ENCODE peak calls at places on chromosomes 12 and 14, in four cellular contexts. V is SK-N-SH, H is HepG2, D is GM12878. R is an unnamed sample.

GRCh38 chr12:94753071-94753779 is 102.9 kb upstream of the TMCC3 start:
- DNase-seq in H (no peak), V (no peak), D (no peak), R (no peak)

GRCh38 chr14:103103461-103104388 is 9.2 kb downstream of the EXOC3L4 start:
- DNase-seq in V (peak), H (peak), D (no peak), R (no peak)

GRCh38 chr14:81729622-81730021 is 196.0 kb upstream of the SEL1L start:
- DNase-seq in V (no peak), D (no peak), H (no peak), R (no peak)

GRCh38 chr12:38350342-38351181 is 34.0 kb downstream of the ALG10B start:
- DNase-seq in H (no peak), D (peak), V (no peak), R (no peak)

GRCh38 chr12:3342051-3342450 is 149.0 kb upstream of the PRMT8 start:
- DNase-seq in V (peak), D (no peak), H (no peak), R (peak)

GRCh38 chr12:52193991-52194390 is 2.2 kb upstream of the KRT80 start:
- DNase-seq in D (no peak), V (no peak), H (no peak), R (no peak)

GRCh38 chr12:115542656-115543055 is 734.8 kb downstream of the MED13L start:
- DNase-seq in H (peak), D (no peak), V (no peak), R (no peak)

GRCh38 chr12:89451876-89452275 is 72.7 kb downstream of the GALNT4 start:
- DNase-seq in V (no peak), D (no peak), H (no peak), R (no peak)

GRCh38 chr12:80044694-80045046 is 54.7 kb upstream of the OTOGL start:
- DNase-seq in H (no peak), V (no peak), D (no peak), R (no peak)

GRCh38 chr12:26119391-26119981 is 5.4 kb downstream of the BHLHE41 start:
- DNase-seq in H (peak), D (no peak), V (peak), R (peak)

GRCh38 chr14:100203962-100204834 is 34.7 kb upstream of the YY1 start:
- DNase-seq in V (no peak), D (no peak), H (peak), R (no peak)

GRCh38 chr12:80099259-80099658 is at the start of gene OTOGL:
- DNase-seq in H (no peak), V (no peak), D (no peak), R (no peak)

GRCh38 chr12:68253504-68253903 is at the start of gene IL22:
- DNase-seq in V (no peak), D (no peak), H (no peak), R (no peak)

GRCh38 chr12:16238661-16239060 is 38.8 kb downstream of the SLC15A5 start:
- DNase-seq in D (no peak), H (no peak), V (no peak), R (no peak)

GRCh38 chr14:31717294-31718085 is 156.3 kb downstream of the NUBPL start:
- DNase-seq in V (no peak), H (peak), D (no peak), R (no peak)

GRCh38 chr12:8989425-8989824 is at the start of gene KLRG1:
- DNase-seq in V (no peak), D (no peak), H (no peak), R (no peak)

GRCh38 chr14:79965896-79966295 is 245.4 kb downstream of the DIO2 start:
- DNase-seq in V (no peak), H (no peak), D (no peak), R (no peak)

GRCh38 chr12:6280053-6280469 is 30.4 kb upstream of the PLEKHG6 start:
- DNase-seq in V (no peak), D (no peak), H (peak), R (no peak)

GRCh38 chr12:53049582-53050318 is at the start of gene TNS2:
- DNase-seq in H (peak), D (no peak), V (peak), R (peak)

GRCh38 chr14:36057452-36058142 is 118.9 kb downstream of the PTCSC3 start:
- DNase-seq in D (no peak), V (no peak), H (no peak), R (no peak)

GRCh38 chr12:76879710-76880025 is 849 bp upstream of the CSRP2 start:
- DNase-seq in H (no peak), V (no peak), D (no peak), R (no peak)

GRCh38 chr14:30143617-30144016 is 216.0 kb upstream of the PRKD1 start:
- DNase-seq in D (no peak), H (no peak), V (no peak), R (no peak)

GRCh38 chr12:110858848-110859247 is 12.1 kb downstream of the CCDC63 start:
- DNase-seq in D (no peak), H (no peak), V (no peak), R (no peak)

GRCh38 chr14:66758031-66758613 is 250.2 kb downstream of the GPHN start:
- DNase-seq in D (no peak), V (no peak), H (peak), R (no peak)

GRCh38 chr14:104359301-104359968 is 220.1 kb upstream of the C14orf180 start:
- DNase-seq in D (no peak), H (no peak), V (peak), R (no peak)

GRCh38 chr14:106039400-106039799 is 513.0 kb downstream of the TMEM121 start:
- DNase-seq in D (no peak), H (no peak), V (peak), R (peak)

GRCh38 chr14:36676236-36676635 is 14.6 kb downstream of the PAX9 start:
- DNase-seq in V (no peak), H (no peak), D (no peak), R (no peak)

GRCh38 chr14:102985665-102986064 is 63.2 kb downstream of the AMN start:
- DNase-seq in D (peak), V (no peak), H (no peak), R (no peak)

GRCh38 chr14:36503771-36504741 is 16.0 kb downstream of the NKX2-1 start:
- DNase-seq in D (no peak), V (peak), H (no peak), R (no peak)

GRCh38 chr12:48863296-48863695 is 2.4 kb downstream of the RND1 start:
- DNase-seq in V (no peak), D (no peak), H (no peak), R (no peak)

GRCh38 chr12:82942963-82943362 is 256.3 kb downstream of the TMTC2 start:
- DNase-seq in H (no peak), D (no peak), V (no peak), R (no peak)

GRCh38 chr12:96049096-96049495 is 13.7 kb upstream of the LTA4H start:
- DNase-seq in V (no peak), D (no peak), H (no peak), R (no peak)

GRCh38 chr14:92880851-92881250 is 42.1 kb upstream of the CHGA start:
- DNase-seq in H (peak), V (peak), D (no peak), R (no peak)

GRCh38 chr12:57517187-57517586 is 3.1 kb downstream of the DDIT3 start:
- DNase-seq in V (no peak), H (no peak), D (no peak), R (no peak)
- TF ChIP-seq NFIC in V (no peak), H (no peak), D (no peak), R (no peak)

DNA sequence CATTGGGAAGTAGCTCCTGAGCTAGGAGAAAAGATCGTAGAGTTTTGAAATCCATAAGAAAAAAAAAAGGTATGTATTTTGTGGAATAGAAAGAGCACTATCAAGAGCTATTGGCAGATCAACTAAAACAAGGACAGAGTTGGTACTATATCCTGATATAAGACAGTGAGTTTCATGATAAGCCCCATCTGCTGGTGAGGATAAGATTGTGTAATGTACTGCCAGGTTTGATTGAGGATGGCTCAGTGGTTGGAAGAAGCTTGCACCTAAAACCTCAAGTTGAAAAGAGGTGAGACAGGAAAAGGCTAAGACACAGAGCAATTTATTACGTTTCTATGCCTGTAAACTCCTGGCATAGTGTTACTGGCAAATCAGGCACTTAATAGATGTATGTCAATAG is 525.6 kb downstream of the FLRT2 start:
- DNase-seq in D (no peak), V (no peak), H (no peak), R (no peak)
- TF ChIP-seq CTCF in D (no peak), V (peak), H (no peak), R (no peak)

GRCh38 chr12:34297126-34297789 is 275.0 kb downstream of the ALG10 start:
- DNase-seq in D (no peak), V (no peak), H (no peak), R (no peak)

GRCh38 chr12:34298971-34299801 is 276.9 kb downstream of the ALG10 start:
- DNase-seq in V (no peak), H (no peak), D (no peak), R (no peak)

GRCh38 chr12:34298176-34298970 is 276.1 kb downstream of the ALG10 start:
- DNase-seq in D (no peak), H (no peak), V (no peak), R (no peak)

GRCh38 chr12:34296143-34297041 is 274.1 kb downstream of the ALG10 start:
- DNase-seq in H (no peak), D (no peak), V (no peak), R (no peak)

GRCh38 chr12:34297790-34298164 is 275.5 kb downstream of the ALG10 start:
- DNase-seq in H (no peak), V (no peak), D (no peak), R (no peak)
- TF ChIP-seq NFIC in H (no peak), V (no peak), D (no peak), R (no peak)

GRCh38 chr12:123805119-123805518 is 43.0 kb downstream of the DNAH10 start:
- DNase-seq in V (no peak), D (no peak), H (no peak), R (no peak)

GRCh38 chr12:123807670-123808069 is 45.6 kb downstream of the DNAH10 start:
- DNase-seq in V (peak), H (no peak), D (no peak), R (no peak)

GRCh38 chr12:123813349-123813748 is 51.2 kb downstream of the DNAH10 start:
- DNase-seq in D (no peak), H (no peak), V (no peak), R (no peak)

GRCh38 chr12:123807002-123807401 is 44.9 kb downstream of the DNAH10 start:
- DNase-seq in H (no peak), D (no peak), V (no peak), R (no peak)

DNA sequence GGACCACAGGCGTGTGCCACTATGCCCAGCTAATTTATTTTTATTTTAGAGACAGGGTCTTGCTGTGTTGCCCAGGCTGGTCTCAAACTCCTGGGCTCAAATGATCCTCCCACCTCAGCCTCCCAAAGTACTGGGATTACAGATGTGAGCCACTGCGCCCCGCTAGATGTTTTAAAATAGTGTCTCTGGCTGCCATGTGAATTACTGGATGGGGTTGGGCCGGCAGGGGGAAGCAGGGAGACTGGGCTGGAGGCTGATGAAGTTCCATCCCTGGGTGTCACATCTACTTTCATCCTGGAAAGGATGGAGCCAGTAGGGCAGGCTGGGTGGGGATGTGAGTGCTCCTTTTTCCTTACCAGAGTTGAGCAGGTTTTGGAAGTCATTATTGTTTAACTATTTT is 46.1 kb downstream of the DNAH10 start:
- DNase-seq in V (peak), H (peak), D (no peak), R (peak)
- TF ChIP-seq CTCF in V (peak), H (peak), D (no peak), R (peak)

GRCh38 chr12:98538031-98538430 is 22.6 kb downstream of the TMPO start:
- DNase-seq in D (no peak), H (no peak), V (no peak), R (no peak)
- TF ChIP-seq NFIC in D (no peak), H (no peak), V (no peak), R (no peak)

DNA sequence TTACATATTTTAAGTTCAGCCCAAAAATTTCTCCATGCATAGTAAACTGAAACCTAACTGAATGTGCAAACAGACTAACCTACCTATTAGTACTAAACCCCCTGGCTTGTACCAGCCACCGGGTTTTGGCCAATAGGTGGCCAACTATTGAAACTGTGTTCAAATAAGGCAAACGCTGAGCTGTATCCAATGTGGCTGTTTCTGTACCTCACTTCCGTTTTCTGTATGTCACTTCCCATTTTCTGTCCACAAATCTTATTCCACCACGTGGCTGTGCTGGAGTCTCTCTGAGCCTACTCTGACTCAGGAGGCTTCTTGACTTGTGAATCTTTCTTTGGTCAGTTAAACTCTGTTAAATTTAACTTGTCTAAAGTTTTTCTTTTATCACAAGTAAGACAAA is 6.0 kb upstream of the FBXO34 start:
- DNase-seq in D (no peak), H (peak), V (no peak), R (no peak)
- TF ChIP-seq CTCF in D (no peak), H (no peak), V (no peak), R (no peak)

GRCh38 chr14:57737598-57737997 is 128.3 kb downstream of the SLC35F4 start:
- DNase-seq in H (no peak), D (no peak), V (no peak), R (no peak)
- TF ChIP-seq NFIC in H (no peak), D (no peak), V (no peak), R (no peak)

GRCh38 chr14:71165650-71166049 is 258.4 kb downstream of the PCNX1 start:
- DNase-seq in D (no peak), V (no peak), H (no peak), R (no peak)

GRCh38 chr14:71169028-71169427 is 261.8 kb downstream of the PCNX1 start:
- DNase-seq in D (no peak), V (no peak), H (no peak), R (peak)

GRCh38 chr14:71168564-71168963 is 261.3 kb downstream of the PCNX1 start:
- DNase-seq in D (no peak), H (no peak), V (no peak), R (no peak)

GRCh38 chr14:71166434-71166833 is 259.2 kb downstream of the PCNX1 start:
- DNase-seq in V (peak), H (peak), D (no peak), R (no peak)

GRCh38 chr14:71169861-71170260 is 262.6 kb downstream of the PCNX1 start:
- DNase-seq in H (no peak), V (no peak), D (no peak), R (no peak)
- TF ChIP-seq CTCF in H (no peak), V (no peak), D (no peak), R (no peak)

DNA sequence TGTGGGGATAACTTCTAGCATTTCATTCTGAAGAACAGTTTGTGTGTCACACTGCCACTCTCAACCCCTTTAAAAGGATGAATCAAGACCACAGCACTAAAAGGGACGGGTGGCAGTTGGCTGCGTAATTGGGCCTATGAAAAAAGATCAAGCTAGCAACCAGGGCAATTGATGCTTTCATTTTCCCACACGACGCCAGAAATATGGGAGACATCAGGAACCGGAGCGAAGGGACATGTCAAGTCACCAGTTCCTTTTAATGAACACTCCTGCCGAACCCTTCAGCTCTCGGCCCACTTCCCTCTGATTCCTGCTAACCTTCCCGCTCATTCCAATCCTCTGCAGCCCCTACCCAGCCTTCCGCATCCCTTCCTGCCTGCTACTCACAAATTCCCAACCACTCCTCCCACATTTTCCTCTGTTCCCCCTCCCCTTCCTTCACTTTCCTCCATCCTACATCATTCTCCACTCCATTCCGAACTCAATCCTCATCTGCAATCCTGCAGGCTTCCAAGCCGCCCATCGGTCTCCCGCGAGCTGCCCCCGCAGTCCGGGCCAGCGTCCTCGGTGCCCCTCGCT is 746 bp downstream of the CSRNP2 start:
- DNase-seq in V (no peak), D (no peak), H (peak), R (no peak)
- TF ChIP-seq NFIC in V (no peak), D (no peak), H (no peak), R (no peak)

GRCh38 chr12:106917503-106917902 is 38.2 kb upstream of the TMEM263 start:
- DNase-seq in H (no peak), D (no peak), V (no peak), R (no peak)

GRCh38 chr12:106914796-106915634 is 40.7 kb upstream of the TMEM263 start:
- DNase-seq in V (no peak), H (no peak), D (peak), R (no peak)

GRCh38 chr12:106919910-106920544 is 35.7 kb upstream of the TMEM263 start:
- DNase-seq in D (no peak), H (peak), V (peak), R (peak)

GRCh38 chr12:106915635-106916026 is 40.1 kb upstream of the TMEM263 start:
- DNase-seq in H (no peak), D (no peak), V (no peak), R (no peak)

GRCh38 chr12:106918746-106919145 is 37.0 kb upstream of the TMEM263 start:
- DNase-seq in D (no peak), H (peak), V (peak), R (peak)
- TF ChIP-seq CTCF in D (peak), H (peak), V (peak), R (peak)